ENCODE peak calls at places on chromosomes 6 and 20, in five cellular contexts. I, W, S, X and A are unnamed samples.

GRCh38 chr6:76776876-76777275 is 686.4 kb downstream of the HTR1B start:
- DNase-seq in I (no peak), W (no peak), S (peak), X (no peak), A (no peak)

GRCh38 chr6:136640132-136640915 is 90.1 kb upstream of the MAP7 start:
- DNase-seq in I (no peak), W (no peak), S (no peak), X (no peak), A (peak)

GRCh38 chr20:47351643-47352331 is 4.7 kb downstream of the ZMYND8 start:
- DNase-seq in I (no peak), W (no peak), S (peak), X (no peak), A (no peak)

GRCh38 chr6:159829515-159829914 is 29.4 kb downstream of the PNLDC1 start:
- DNase-seq in I (no peak), W (no peak), S (no peak), X (no peak), A (peak)

GRCh38 chr20:46709459-46710148 is at the start of gene SLC2A10:
- DNase-seq in I (peak), W (no peak), S (peak), X (peak), A (no peak)

GRCh38 chr6:141932685-141933084 is 200.0 kb upstream of the GJE1 start:
- DNase-seq in I (no peak), W (no peak), S (no peak), X (no peak), A (no peak)

GRCh38 chr6:125014157-125014957 is 52.1 kb downstream of the RNF217 start:
- DNase-seq in I (no peak), W (no peak), S (peak), X (no peak), A (peak)

GRCh38 chr6:37551446-37551845 is 51.8 kb upstream of the CCDC167 start:
- DNase-seq in I (no peak), W (no peak), S (no peak), X (no peak), A (no peak)

GRCh38 chr6:44176935-44177509 is 18.4 kb downstream of the CAPN11 start:
- DNase-seq in I (no peak), W (no peak), S (peak), X (no peak), A (no peak)

GRCh38 chr6:14965340-14966102 is 280.3 kb upstream of the JARID2 start:
- DNase-seq in I (no peak), W (no peak), S (no peak), X (no peak), A (no peak)

GRCh38 chr6:108260126-108260808 is 573 bp downstream of the SNX3 start:
- DNase-seq in I (peak), W (peak), S (peak), X (no peak), A (no peak)

GRCh38 chr6:106735136-106735535 is 105.8 kb downstream of the QRSL1 start:
- DNase-seq in I (no peak), W (no peak), S (no peak), X (no peak), A (no peak)

GRCh38 chr20:58228484-58229197 is at the start of gene ANKRD60:
- DNase-seq in I (no peak), W (peak), S (peak), X (no peak), A (no peak)

GRCh38 chr6:16523550-16524379 is 237.5 kb downstream of the ATXN1 start:
- DNase-seq in I (peak), W (no peak), S (peak), X (no peak), A (no peak)

GRCh38 chr6:128068110-128068460 is 167.2 kb upstream of the THEMIS start:
- DNase-seq in I (peak), W (no peak), S (no peak), X (no peak), A (no peak)

GRCh38 chr6:16729183-16729696 is 32.0 kb downstream of the ATXN1 start:
- DNase-seq in I (no peak), W (no peak), S (peak), X (no peak), A (no peak)

GRCh38 chr6:32581275-32582095 is 8.2 kb downstream of the HLA-DRB1 start:
- DNase-seq in I (no peak), W (no peak), S (no peak), X (no peak), A (no peak)

GRCh38 chr20:19976595-19977372 is 40.4 kb upstream of the NAA20 start:
- DNase-seq in I (peak), W (peak), S (peak), X (no peak), A (peak)

GRCh38 chr20:19004975-19005374 is 191.4 kb downstream of the SCP2D1 start:
- DNase-seq in I (no peak), W (no peak), S (no peak), X (no peak), A (no peak)

GRCh38 chr6:9532621-9533557 is 882.0 kb downstream of the TFAP2A start:
- DNase-seq in I (no peak), W (no peak), S (no peak), X (no peak), A (peak)

GRCh38 chr20:43914286-43914685 is 366 bp upstream of the TOX2 start:
- DNase-seq in I (no peak), W (peak), S (no peak), X (no peak), A (no peak)

GRCh38 chr6:131255434-131255833 is 120.2 kb downstream of the AKAP7 start:
- DNase-seq in I (no peak), W (no peak), S (no peak), X (no peak), A (no peak)

GRCh38 chr6:133854633-133855598 is 34.0 kb upstream of the TCF21 start:
- DNase-seq in I (no peak), W (no peak), S (no peak), X (no peak), A (peak)

GRCh38 chr6:13597073-13597472 is 18.1 kb upstream of the NOL7 start:
- DNase-seq in I (no peak), W (no peak), S (no peak), X (no peak), A (no peak)

GRCh38 chr6:139080255-139080920 is 51.8 kb downstream of the ABRACL start:
- DNase-seq in I (peak), W (no peak), S (no peak), X (no peak), A (peak)